ENCODE peak calls at places on chromosomes 6 and 20, in four cellular contexts. One of them, this sample, is unnamed.

GRCh38 chr6:106339334-106340029 is 13.9 kb upstream of the ATG5 start:
- DNase-seq in A172: peak
- DNase-seq in activated CD4-positive, alpha-beta T cell treated with anti-CD3 and anti-CD28 coated beads for 36 hours: peak
- DNase-seq in AG09319: peak
- DNase-seq in this sample: peak

GRCh38 chr6:16338577-16339262 is 100.3 kb downstream of the GMPR start:
- DNase-seq in AG09319: peak
- DNase-seq in A172: peak
- DNase-seq in activated CD4-positive, alpha-beta T cell treated with anti-CD3 and anti-CD28 coated beads for 36 hours: no peak
- DNase-seq in this sample: peak

GRCh38 chr6:53128842-53129241 is 19.8 kb downstream of the GCM1 start:
- DNase-seq in AG09319: no peak
- DNase-seq in activated CD4-positive, alpha-beta T cell treated with anti-CD3 and anti-CD28 coated beads for 36 hours: no peak
- DNase-seq in A172: no peak
- DNase-seq in this sample: no peak

GRCh38 chr6:128474481-128474880 is 45.9 kb downstream of the PTPRK start:
- DNase-seq in activated CD4-positive, alpha-beta T cell treated with anti-CD3 and anti-CD28 coated beads for 36 hours: no peak
- DNase-seq in AG09319: no peak
- DNase-seq in A172: no peak
- DNase-seq in this sample: no peak

GRCh38 chr20:17612287-17612974 is 42.6 kb downstream of the DSTN start:
- DNase-seq in activated CD4-positive, alpha-beta T cell treated with anti-CD3 and anti-CD28 coated beads for 36 hours: peak
- DNase-seq in AG09319: no peak
- DNase-seq in A172: no peak
- DNase-seq in this sample: no peak

GRCh38 chr20:50728981-50729874 is 2.2 kb upstream of the PARD6B start:
- DNase-seq in A172: no peak
- DNase-seq in AG09319: no peak
- DNase-seq in activated CD4-positive, alpha-beta T cell treated with anti-CD3 and anti-CD28 coated beads for 36 hours: no peak
- DNase-seq in this sample: no peak

GRCh38 chr6:168884646-168885086 is 369.0 kb downstream of the THBS2 start:
- DNase-seq in AG09319: peak
- DNase-seq in A172: peak
- DNase-seq in activated CD4-positive, alpha-beta T cell treated with anti-CD3 and anti-CD28 coated beads for 36 hours: peak
- DNase-seq in this sample: peak

GRCh38 chr6:57173886-57174510 is 1.9 kb downstream of the BAG2 start:
- DNase-seq in AG09319: no peak
- DNase-seq in A172: peak
- DNase-seq in activated CD4-positive, alpha-beta T cell treated with anti-CD3 and anti-CD28 coated beads for 36 hours: no peak
- DNase-seq in this sample: peak

GRCh38 chr20:48761023-48761785 is 66.6 kb downstream of the PREX1 start:
- DNase-seq in AG09319: no peak
- DNase-seq in activated CD4-positive, alpha-beta T cell treated with anti-CD3 and anti-CD28 coated beads for 36 hours: peak
- DNase-seq in A172: no peak
- DNase-seq in this sample: no peak

GRCh38 chr20:22403860-22404608 is 180.3 kb downstream of the FOXA2 start:
- DNase-seq in activated CD4-positive, alpha-beta T cell treated with anti-CD3 and anti-CD28 coated beads for 36 hours: no peak
- DNase-seq in AG09319: no peak
- DNase-seq in A172: no peak
- DNase-seq in this sample: no peak

GRCh38 chr20:45394221-45395113 is 13.6 kb upstream of the DBNDD2 start:
- DNase-seq in A172: no peak
- DNase-seq in activated CD4-positive, alpha-beta T cell treated with anti-CD3 and anti-CD28 coated beads for 36 hours: no peak
- DNase-seq in AG09319: no peak
- DNase-seq in this sample: no peak

GRCh38 chr6:2730353-2730752 is 20.4 kb downstream of the MYLK4 start:
- DNase-seq in activated CD4-positive, alpha-beta T cell treated with anti-CD3 and anti-CD28 coated beads for 36 hours: no peak
- DNase-seq in AG09319: no peak
- DNase-seq in A172: no peak
- DNase-seq in this sample: no peak

GRCh38 chr6:37426945-37427510 is 6.0 kb upstream of the CMTR1 start:
- DNase-seq in activated CD4-positive, alpha-beta T cell treated with anti-CD3 and anti-CD28 coated beads for 36 hours: no peak
- DNase-seq in AG09319: no peak
- DNase-seq in A172: no peak
- DNase-seq in this sample: no peak

GRCh38 chr6:161168281-161168891 is 105.5 kb downstream of the AGPAT4 start:
- DNase-seq in A172: peak
- DNase-seq in AG09319: peak
- DNase-seq in activated CD4-positive, alpha-beta T cell treated with anti-CD3 and anti-CD28 coated beads for 36 hours: no peak
- DNase-seq in this sample: peak

GRCh38 chr6:52994789-52995078 is 350 bp downstream of the GSTA4 start:
- DNase-seq in A172: no peak
- DNase-seq in AG09319: no peak
- DNase-seq in activated CD4-positive, alpha-beta T cell treated with anti-CD3 and anti-CD28 coated beads for 36 hours: peak
- DNase-seq in this sample: no peak

GRCh38 chr6:50091641-50092040 is 41.9 kb upstream of the DEFB112 start:
- DNase-seq in activated CD4-positive, alpha-beta T cell treated with anti-CD3 and anti-CD28 coated beads for 36 hours: no peak
- DNase-seq in AG09319: no peak
- DNase-seq in A172: no peak
- DNase-seq in this sample: no peak

GRCh38 chr6:140677781-140678528 is 1303.5 kb upstream of the CITED2 start:
- DNase-seq in A172: no peak
- DNase-seq in activated CD4-positive, alpha-beta T cell treated with anti-CD3 and anti-CD28 coated beads for 36 hours: no peak
- DNase-seq in AG09319: no peak
- DNase-seq in this sample: no peak

This sample was measured in HFF-Myc.